ENCODE peak calls at places on chromosomes 12 and 14, in ten cellular contexts. H, J, R, O, D, G, M, V, X and Z are unnamed samples.

GRCh38 chr12:131869871-131870418 is 24.5 kb upstream of the ULK1 start:
- DNase-seq in O (peak), V (no peak), X (no peak), D (peak), M (no peak), R (no peak), H (peak), G (peak), J (no peak), Z (no peak)

GRCh38 chr12:8644345-8645248 is 18.0 kb downstream of the MFAP5 start:
- DNase-seq in O (no peak), J (no peak), M (peak), V (no peak), G (no peak), D (no peak), X (no peak), R (peak), H (peak), Z (no peak)

GRCh38 chr14:32109676-32110075 is 32.6 kb downstream of the ARHGAP5 start:
- DNase-seq in G (peak), H (no peak), O (peak), R (no peak), X (peak), J (no peak), V (no peak), M (no peak), D (no peak), Z (no peak)

GRCh38 chr12:68264175-68264863 is 10.9 kb upstream of the IL22 start:
- DNase-seq in G (peak), D (no peak), X (no peak), M (no peak), R (no peak), H (peak), O (peak), V (no peak), J (no peak), Z (no peak)

GRCh38 chr12:80033457-80033856 is 65.9 kb upstream of the OTOGL start:
- DNase-seq in H (peak), X (peak), V (no peak), D (peak), J (no peak), G (peak), M (no peak), O (peak), R (no peak), Z (no peak)

GRCh38 chr12:7146228-7146627 is 16.1 kb downstream of the CLSTN3 start:
- DNase-seq in O (no peak), J (no peak), R (no peak), H (no peak), X (no peak), D (no peak), V (no peak), M (no peak), G (no peak), Z (no peak)

GRCh38 chr12:92859650-92860386 is 69.3 kb downstream of the EEA1 start:
- DNase-seq in X (no peak), V (no peak), G (no peak), D (no peak), O (no peak), H (no peak), R (no peak), J (no peak), M (no peak), Z (no peak)

GRCh38 chr14:92475451-92476187 is 38.0 kb upstream of the RIN3 start:
- DNase-seq in G (peak), O (peak), V (no peak), H (peak), J (no peak), D (no peak), X (no peak), R (no peak), M (peak), Z (no peak)

GRCh38 chr12:12705833-12706520 is 10.0 kb upstream of the GPR19 start:
- DNase-seq in M (no peak), J (no peak), V (no peak), D (no peak), X (no peak), R (peak), H (no peak), G (no peak), O (no peak), Z (no peak)

GRCh38 chr14:39108791-39109190 is 5.3 kb upstream of the GEMIN2 start:
- DNase-seq in R (no peak), J (no peak), H (no peak), X (no peak), G (no peak), O (no peak), D (no peak), V (no peak), M (no peak), Z (no peak)

GRCh38 chr14:90450667-90451066 is 53.8 kb downstream of the CALM1 start:
- DNase-seq in O (no peak), G (no peak), D (no peak), X (no peak), V (no peak), J (no peak), R (no peak), H (no peak), M (no peak), Z (no peak)

GRCh38 chr14:102086346-102086971 is 385 bp downstream of the HSP90AA1 start:
- DNase-seq in H (peak), G (peak), M (no peak), R (peak), V (no peak), O (peak), J (no peak), X (peak), D (peak), Z (no peak)

GRCh38 chr14:23114669-23115491 is 4.2 kb downstream of the CEBPE start:
- DNase-seq in M (peak), H (peak), J (no peak), O (peak), G (peak), V (no peak), R (no peak), D (peak), X (peak), Z (no peak)

GRCh38 chr12:212799-213526 is 994 bp downstream of the SLC6A12 start:
- DNase-seq in V (peak), D (no peak), G (peak), R (no peak), O (no peak), H (no peak), J (no peak), X (no peak), M (no peak), Z (no peak)

GRCh38 chr14:101113835-101114725 is 210.6 kb upstream of the RTL1 start:
- DNase-seq in V (no peak), R (no peak), M (peak), G (no peak), J (no peak), X (no peak), O (no peak), D (no peak), H (peak), Z (no peak)

GRCh38 chr12:79674629-79675028 is 16.1 kb downstream of the PAWR start:
- DNase-seq in G (peak), V (no peak), O (peak), M (no peak), X (no peak), D (peak), R (no peak), J (no peak), H (peak), Z (no peak)

GRCh38 chr14:99003646-99004045 is 268.4 kb downstream of the BCL11B start:
- DNase-seq in G (no peak), H (no peak), M (no peak), O (no peak), R (no peak), V (no peak), D (no peak), J (no peak), X (no peak), Z (no peak)

GRCh38 chr12:111074559-111074958 is 154.2 kb upstream of the MYL2 start:
- DNase-seq in X (no peak), R (no peak), M (no peak), J (no peak), H (no peak), O (no peak), V (peak), G (no peak), D (no peak), Z (no peak)

GRCh38 chr14:36279306-36280244 is 40.9 kb downstream of the MBIP start:
- DNase-seq in O (no peak), H (no peak), J (no peak), V (no peak), M (no peak), R (no peak), X (no peak), D (no peak), G (no peak), Z (no peak)

GRCh38 chr14:56282179-56282578 is 164.0 kb downstream of the PELI2 start:
- DNase-seq in G (no peak), V (no peak), H (no peak), D (no peak), M (no peak), R (no peak), J (no peak), X (no peak), O (no peak), Z (no peak)

GRCh38 chr12:57839996-57840395 is 6.5 kb downstream of the CTDSP2 start:
- DNase-seq in X (no peak), J (no peak), R (no peak), G (no peak), O (no peak), D (no peak), H (no peak), M (no peak), V (no peak), Z (no peak)

GRCh38 chr12:124466200-124467128 is 100.9 kb downstream of the NCOR2 start:
- DNase-seq in X (no peak), G (peak), R (peak), J (no peak), O (peak), H (no peak), M (no peak), V (no peak), D (no peak), Z (no peak)

GRCh38 chr14:34355584-34356266 is 106.3 kb downstream of the SPTSSA start:
- DNase-seq in M (peak), V (no peak), O (peak), X (peak), D (peak), J (no peak), R (no peak), H (peak), G (peak), Z (no peak)

GRCh38 chr12:77685112-77685511 is 145.6 kb upstream of the NAV3 start:
- DNase-seq in G (peak), D (peak), O (peak), V (no peak), J (peak), M (peak), X (peak), R (no peak), H (peak), Z (no peak)

DNA sequence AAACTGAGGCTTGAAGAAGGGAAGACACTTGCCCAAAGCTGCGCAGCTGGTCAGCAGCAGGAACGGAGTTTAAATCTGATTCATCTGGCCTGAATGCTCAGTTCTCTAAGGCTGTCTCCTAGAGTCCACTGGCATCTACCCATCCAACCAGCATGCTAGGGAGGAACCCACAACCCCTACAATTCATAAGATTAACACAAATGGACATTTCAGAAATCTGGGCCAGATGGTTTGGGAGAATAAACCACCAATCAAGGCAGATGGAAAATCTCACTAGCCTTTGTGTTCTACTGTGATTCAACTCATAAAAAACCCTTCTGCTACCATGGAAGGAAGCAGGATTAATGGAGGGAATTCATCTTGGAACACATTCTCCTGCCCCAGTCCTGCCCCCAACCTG is 67.8 kb downstream of the WSCD2 start:
- DNase-seq in O (no peak), V (no peak), H (no peak), R (no peak), D (no peak), M (no peak), J (no peak), X (no peak), G (no peak), Z (no peak)
- TF ChIP-seq CTCF in O (no peak), V (no peak), H (no peak), R (no peak), D (no peak), M (no peak), J (no peak), X (no peak), G (no peak), Z (no peak)

DNA sequence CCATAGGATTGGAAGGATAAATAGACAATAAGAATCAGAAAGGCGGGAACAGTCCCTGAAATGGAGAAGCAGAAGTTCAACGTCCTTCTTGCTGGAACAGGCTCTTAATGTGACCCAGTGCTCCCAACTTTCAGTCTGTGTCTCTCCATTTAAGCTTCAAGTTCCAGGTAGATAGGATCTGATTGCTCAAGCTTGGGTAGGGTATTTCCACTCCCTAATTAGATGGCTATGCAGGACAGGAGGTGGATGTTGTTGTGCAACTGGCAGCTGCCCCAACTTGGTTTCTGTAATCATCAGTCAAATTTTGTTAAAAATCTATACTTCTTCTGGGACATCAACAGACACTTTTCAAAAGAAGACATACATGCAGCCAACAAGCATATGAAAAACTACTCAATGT is 266.2 kb downstream of the C12orf75 start:
- DNase-seq in H (peak), X (no peak), J (no peak), V (no peak), M (no peak), G (no peak), D (no peak), R (no peak), O (no peak), Z (no peak)
- TF ChIP-seq CTCF in H (no peak), X (no peak), J (no peak), V (no peak), M (no peak), G (no peak), D (no peak), R (no peak), O (no peak), Z (no peak)

GRCh38 chr12:56315626-56316473 is at the start of gene CNPY2:
- DNase-seq in D (peak), M (peak), V (peak), O (peak), G (peak), J (peak), X (peak), R (peak), H (peak), Z (peak)
- TF ChIP-seq CTCF in D (peak), M (no peak), V (peak), O (no peak), G (no peak), J (no peak), X (no peak), R (no peak), H (no peak), Z (peak)

GRCh38 chr14:105093426-105094192 is 28.4 kb upstream of the GPR132 start:
- DNase-seq in R (peak), G (peak), X (no peak), M (no peak), J (peak), D (peak), V (peak), O (peak), H (peak), Z (peak)
- TF ChIP-seq CTCF in R (no peak), G (peak), X (peak), M (peak), J (peak), D (peak), V (no peak), O (no peak), H (peak), Z (peak)

GRCh38 chr12:55051197-55051920 is 31.6 kb downstream of the NEUROD4 start:
- DNase-seq in J (peak), D (no peak), G (no peak), R (no peak), V (no peak), X (no peak), O (no peak), H (peak), M (no peak), Z (no peak)
- TF ChIP-seq CTCF in J (no peak), D (no peak), G (no peak), R (no peak), V (no peak), X (no peak), O (no peak), H (no peak), M (no peak), Z (no peak)